ENCODE peak calls at places on chromosomes 5 and 9, in nine cellular contexts. One of them, this sample, is unnamed.

GRCh38 chr5:134111741-134112647 is 2.5 kb upstream of the TCF7 start:
- DNase-seq in LNCaP clone FGC: no peak
- DNase-seq in left lung: no peak
- DNase-seq in HCT116: no peak
- DNase-seq in IMR-90: peak; percentile 62
- DNase-seq in AG04450: no peak
- DNase-seq in A549: no peak
- DNase-seq in gastrocnemius medialis: no peak
- DNase-seq in foreskin fibroblast: peak; percentile 38
- DNase-seq in this sample: no peak

GRCh38 chr5:78720234-78720985 is 71.8 kb upstream of the LHFPL2 start:
- DNase-seq in LNCaP clone FGC: peak; percentile 68
- DNase-seq in left lung: peak; percentile 66
- DNase-seq in HCT116: no peak
- DNase-seq in IMR-90: no peak
- DNase-seq in AG04450: no peak
- DNase-seq in A549: no peak
- DNase-seq in gastrocnemius medialis: no peak
- DNase-seq in foreskin fibroblast: no peak
- DNase-seq in this sample: no peak

GRCh38 chr9:21455320-21455719 is 15.1 kb downstream of the IFNA1 start:
- DNase-seq in LNCaP clone FGC: peak; percentile 10
- DNase-seq in left lung: no peak
- DNase-seq in HCT116: peak; percentile 23
- DNase-seq in IMR-90: peak; percentile 25
- DNase-seq in AG04450: no peak
- DNase-seq in A549: peak; percentile 48
- DNase-seq in gastrocnemius medialis: no peak
- DNase-seq in foreskin fibroblast: no peak
- DNase-seq in this sample: no peak

GRCh38 chr5:132060501-132061161 is at the start of gene IL3:
- DNase-seq in LNCaP clone FGC: no peak
- DNase-seq in left lung: peak; percentile 21
- DNase-seq in HCT116: no peak
- DNase-seq in IMR-90: no peak
- DNase-seq in AG04450: no peak
- DNase-seq in A549: no peak
- DNase-seq in gastrocnemius medialis: no peak
- DNase-seq in foreskin fibroblast: no peak
- DNase-seq in this sample: no peak

GRCh38 chr9:68619056-68619455 is 78.4 kb upstream of the TMEM252 start:
- DNase-seq in LNCaP clone FGC: no peak
- DNase-seq in left lung: no peak
- DNase-seq in HCT116: no peak
- DNase-seq in IMR-90: no peak
- DNase-seq in AG04450: no peak
- DNase-seq in A549: no peak
- DNase-seq in gastrocnemius medialis: no peak
- DNase-seq in foreskin fibroblast: no peak
- DNase-seq in this sample: no peak

GRCh38 chr5:110115485-110115884 is 425.8 kb downstream of the MAN2A1 start:
- DNase-seq in LNCaP clone FGC: no peak
- DNase-seq in left lung: no peak
- DNase-seq in HCT116: no peak
- DNase-seq in IMR-90: no peak
- DNase-seq in AG04450: no peak
- DNase-seq in A549: no peak
- DNase-seq in gastrocnemius medialis: no peak
- DNase-seq in foreskin fibroblast: no peak
- DNase-seq in this sample: no peak

GRCh38 chr5:149679876-149680809 is 50.0 kb upstream of the PPARGC1B start:
- DNase-seq in LNCaP clone FGC: no peak
- DNase-seq in left lung: no peak
- DNase-seq in HCT116: no peak
- DNase-seq in IMR-90: no peak
- DNase-seq in AG04450: no peak
- DNase-seq in A549: no peak
- DNase-seq in gastrocnemius medialis: no peak
- DNase-seq in foreskin fibroblast: no peak
- DNase-seq in this sample: no peak

GRCh38 chr9:99666571-99666970 is 155.1 kb upstream of the NR4A3 start:
- DNase-seq in LNCaP clone FGC: no peak
- DNase-seq in left lung: no peak
- DNase-seq in HCT116: no peak
- DNase-seq in IMR-90: no peak
- DNase-seq in AG04450: no peak
- DNase-seq in A549: no peak
- DNase-seq in gastrocnemius medialis: no peak
- DNase-seq in foreskin fibroblast: no peak
- DNase-seq in this sample: no peak

GRCh38 chr5:75729321-75729720 is 12.1 kb upstream of the POC5 start:
- DNase-seq in LNCaP clone FGC: no peak
- DNase-seq in left lung: no peak
- DNase-seq in HCT116: no peak
- DNase-seq in IMR-90: no peak
- DNase-seq in AG04450: no peak
- DNase-seq in A549: no peak
- DNase-seq in gastrocnemius medialis: no peak
- DNase-seq in foreskin fibroblast: no peak
- DNase-seq in this sample: no peak

DNA sequence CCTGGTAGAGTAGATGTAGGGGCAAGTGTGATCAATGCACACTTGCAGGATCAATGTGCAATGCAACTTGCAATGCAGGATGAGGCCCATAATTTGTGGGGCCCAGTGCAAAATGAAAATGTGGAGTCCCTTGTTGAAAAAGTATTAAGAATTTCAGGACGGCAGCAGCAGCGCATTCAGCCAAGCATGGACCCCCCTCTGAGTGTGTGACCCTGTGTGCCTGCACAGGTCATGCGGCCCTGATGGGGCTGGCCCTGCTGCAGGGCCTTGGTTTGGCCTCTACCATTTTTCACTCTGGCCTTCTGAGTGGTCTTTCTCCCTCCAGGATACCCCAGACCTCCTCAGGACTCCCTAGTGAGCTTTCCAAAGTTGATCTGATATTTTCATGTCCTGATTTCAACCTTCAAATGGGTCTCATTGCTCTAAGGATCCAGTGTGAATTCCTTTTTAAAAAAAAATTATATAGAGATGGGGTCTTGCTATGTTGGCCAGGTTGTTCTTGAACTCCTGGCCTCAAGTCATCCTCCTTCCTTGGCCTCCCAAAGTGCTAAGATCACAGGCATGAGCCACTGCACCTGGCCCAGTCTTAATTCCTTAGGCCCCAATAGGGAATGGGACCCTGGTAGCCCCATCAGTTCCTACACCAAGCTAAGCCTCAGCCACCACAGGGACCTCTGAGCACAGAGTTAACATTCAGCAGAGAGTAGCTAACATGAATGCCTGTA is 4.3 kb downstream of the ERGIC1 start:
- DNase-seq in LNCaP clone FGC: no peak
- DNase-seq in left lung: no peak
- DNase-seq in HCT116: no peak
- DNase-seq in IMR-90: no peak
- DNase-seq in AG04450: no peak
- DNase-seq in A549: no peak
- DNase-seq in gastrocnemius medialis: no peak
- DNase-seq in foreskin fibroblast: no peak
- DNase-seq in this sample: no peak
- H3K4me3 ChIP-seq in LNCaP clone FGC: peak overlapping the region; percentile 38
- H3K4me3 ChIP-seq in left lung: no peak overlapping the region
- H3K4me3 ChIP-seq in HCT116: no peak overlapping the region
- H3K4me3 ChIP-seq in IMR-90: no peak overlapping the region
- H3K4me3 ChIP-seq in AG04450: no peak overlapping the region
- H3K4me3 ChIP-seq in A549: no peak overlapping the region
- H3K4me3 ChIP-seq in gastrocnemius medialis: no peak overlapping the region
- H3K4me3 ChIP-seq in foreskin fibroblast: no peak overlapping the region
- H3K4me3 ChIP-seq in this sample: no peak overlapping the region

GRCh38 chr5:69416699-69417098 is 1.8 kb downstream of the MARVELD2 start:
- DNase-seq in LNCaP clone FGC: no peak
- DNase-seq in left lung: no peak
- DNase-seq in HCT116: no peak
- DNase-seq in IMR-90: no peak
- DNase-seq in AG04450: no peak
- DNase-seq in A549: no peak
- DNase-seq in gastrocnemius medialis: no peak
- DNase-seq in foreskin fibroblast: no peak
- DNase-seq in this sample: no peak

GRCh38 chr5:69418559-69418958 is 3.6 kb downstream of the MARVELD2 start:
- DNase-seq in LNCaP clone FGC: no peak
- DNase-seq in left lung: no peak
- DNase-seq in HCT116: no peak
- DNase-seq in IMR-90: no peak
- DNase-seq in AG04450: no peak
- DNase-seq in A549: no peak
- DNase-seq in gastrocnemius medialis: no peak
- DNase-seq in foreskin fibroblast: no peak
- DNase-seq in this sample: no peak

GRCh38 chr5:69416180-69416579 is 1.3 kb downstream of the MARVELD2 start:
- DNase-seq in LNCaP clone FGC: no peak
- DNase-seq in left lung: no peak
- DNase-seq in HCT116: no peak
- DNase-seq in IMR-90: no peak
- DNase-seq in AG04450: no peak
- DNase-seq in A549: no peak
- DNase-seq in gastrocnemius medialis: no peak
- DNase-seq in foreskin fibroblast: no peak
- DNase-seq in this sample: no peak

GRCh38 chr5:69415584-69415958 is 655 bp downstream of the MARVELD2 start:
- DNase-seq in LNCaP clone FGC: no peak
- DNase-seq in left lung: no peak
- DNase-seq in HCT116: peak; percentile 7
- DNase-seq in IMR-90: no peak
- DNase-seq in AG04450: no peak
- DNase-seq in A549: no peak
- DNase-seq in gastrocnemius medialis: no peak
- DNase-seq in foreskin fibroblast: no peak
- DNase-seq in this sample: no peak

GRCh38 chr5:69414885-69415583 is at the start of gene MARVELD2:
- DNase-seq in LNCaP clone FGC: peak; percentile 79
- DNase-seq in left lung: peak; percentile 87
- DNase-seq in HCT116: peak; percentile 77
- DNase-seq in IMR-90: peak; percentile 6
- DNase-seq in AG04450: no peak
- DNase-seq in A549: peak; percentile 77
- DNase-seq in gastrocnemius medialis: no peak
- DNase-seq in foreskin fibroblast: peak; percentile 10
- DNase-seq in this sample: no peak
- TF ChIP-seq CTCF in LNCaP clone FGC: peak; percentile 84
- TF ChIP-seq CTCF in left lung: peak; percentile 38
- TF ChIP-seq CTCF in HCT116: peak; percentile 28
- TF ChIP-seq CTCF in IMR-90: peak; percentile 34
- TF ChIP-seq CTCF in AG04450: peak; percentile 33
- TF ChIP-seq CTCF in A549: peak; percentile 49
- TF ChIP-seq CTCF in gastrocnemius medialis: no peak
- TF ChIP-seq CTCF in foreskin fibroblast: peak; percentile 32
- TF ChIP-seq CTCF in this sample: peak; percentile 51

GRCh38 chr5:73418244-73418691 is 30.3 kb downstream of the FOXD1 start:
- DNase-seq in LNCaP clone FGC: no peak
- DNase-seq in left lung: no peak
- DNase-seq in HCT116: no peak
- DNase-seq in IMR-90: no peak
- DNase-seq in AG04450: no peak
- DNase-seq in A549: no peak
- DNase-seq in gastrocnemius medialis: no peak
- DNase-seq in foreskin fibroblast: no peak
- DNase-seq in this sample: no peak

GRCh38 chr5:73417307-73418035 is 31.1 kb downstream of the FOXD1 start:
- DNase-seq in LNCaP clone FGC: no peak
- DNase-seq in left lung: no peak
- DNase-seq in HCT116: no peak
- DNase-seq in IMR-90: peak; percentile 75
- DNase-seq in AG04450: no peak
- DNase-seq in A549: no peak
- DNase-seq in gastrocnemius medialis: no peak
- DNase-seq in foreskin fibroblast: no peak
- DNase-seq in this sample: no peak

GRCh38 chr5:73422164-73422563 is 26.4 kb downstream of the FOXD1 start:
- DNase-seq in LNCaP clone FGC: no peak
- DNase-seq in left lung: no peak
- DNase-seq in HCT116: no peak
- DNase-seq in IMR-90: no peak
- DNase-seq in AG04450: no peak
- DNase-seq in A549: no peak
- DNase-seq in gastrocnemius medialis: no peak
- DNase-seq in foreskin fibroblast: no peak
- DNase-seq in this sample: no peak

GRCh38 chr5:73415617-73416016 is 33.0 kb downstream of the FOXD1 start:
- DNase-seq in LNCaP clone FGC: no peak
- DNase-seq in left lung: no peak
- DNase-seq in HCT116: no peak
- DNase-seq in IMR-90: no peak
- DNase-seq in AG04450: no peak
- DNase-seq in A549: no peak
- DNase-seq in gastrocnemius medialis: no peak
- DNase-seq in foreskin fibroblast: no peak
- DNase-seq in this sample: no peak

DNA sequence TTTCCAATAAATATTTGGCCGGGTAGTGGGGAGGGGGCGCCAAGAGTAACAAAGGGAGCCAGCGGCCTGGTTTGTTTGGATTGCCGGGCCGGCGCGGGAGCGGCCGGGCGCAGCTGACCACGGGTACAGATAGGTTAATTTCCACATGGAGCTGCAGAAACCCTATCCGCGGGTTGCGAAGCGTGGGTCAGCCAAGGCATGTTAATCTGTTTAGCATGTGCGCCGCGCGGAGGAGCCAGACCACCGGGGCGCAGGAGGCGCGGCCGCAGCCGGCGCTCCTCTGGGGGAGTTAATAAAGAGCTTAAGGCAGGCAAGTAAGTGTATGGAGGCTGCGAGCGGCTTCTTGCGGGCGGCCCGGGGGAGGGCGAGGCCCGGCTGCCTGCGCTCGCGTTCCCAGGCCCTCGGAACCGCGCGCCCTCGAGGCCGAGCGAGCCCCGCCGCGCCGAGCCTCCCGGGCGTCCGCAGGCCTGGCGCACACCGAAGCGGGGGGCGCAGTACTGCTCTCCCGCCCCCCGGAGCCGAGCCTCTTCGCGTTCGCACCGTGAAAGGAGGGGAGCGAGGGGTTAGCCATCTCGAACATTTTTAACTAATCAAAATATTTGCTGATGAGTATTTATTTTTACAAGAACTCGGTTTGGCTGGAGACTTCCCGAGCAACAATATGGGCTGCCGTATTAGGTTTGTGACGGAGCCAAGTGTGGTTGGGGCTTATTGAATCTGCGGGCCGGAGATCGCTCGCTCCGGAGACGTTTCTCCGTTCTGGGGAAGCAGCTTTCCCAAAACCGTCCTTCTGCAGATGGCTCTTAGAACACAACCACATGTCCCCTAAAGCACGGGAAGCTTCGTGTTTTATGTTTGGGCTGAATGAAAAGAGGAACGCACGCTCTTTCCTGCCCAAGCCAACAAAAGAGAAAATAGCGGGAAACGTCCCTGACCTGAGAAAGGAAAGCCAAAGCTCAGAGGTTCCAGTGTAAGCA is 28.9 kb downstream of the FOXD1 start:
- DNase-seq in LNCaP clone FGC: no peak
- DNase-seq in left lung: no peak
- DNase-seq in HCT116: no peak
- DNase-seq in IMR-90: peak; percentile 86
- DNase-seq in AG04450: peak; percentile 69
- DNase-seq in A549: no peak
- DNase-seq in gastrocnemius medialis: no peak
- DNase-seq in foreskin fibroblast: peak; percentile 67
- DNase-seq in this sample: no peak
- H3K4me3 ChIP-seq in LNCaP clone FGC: no peak overlapping the region
- H3K4me3 ChIP-seq in left lung: no peak overlapping the region
- H3K4me3 ChIP-seq in HCT116: no peak overlapping the region
- H3K4me3 ChIP-seq in IMR-90: peak overlapping the region; percentile 13
- H3K4me3 ChIP-seq in AG04450: peak overlapping the region; percentile 43
- H3K4me3 ChIP-seq in A549: no peak overlapping the region
- H3K4me3 ChIP-seq in gastrocnemius medialis: peak overlapping the region; percentile 40
- H3K4me3 ChIP-seq in foreskin fibroblast: peak overlapping the region; percentile 37
- H3K4me3 ChIP-seq in this sample: peak overlapping the region; percentile 30

GRCh38 chr5:77492653-77493000 is 511 bp upstream of the WDR41 start:
- DNase-seq in LNCaP clone FGC: no peak
- DNase-seq in left lung: no peak
- DNase-seq in HCT116: no peak
- DNase-seq in IMR-90: no peak
- DNase-seq in AG04450: no peak
- DNase-seq in A549: no peak
- DNase-seq in gastrocnemius medialis: no peak
- DNase-seq in foreskin fibroblast: no peak
- DNase-seq in this sample: no peak
- TF ChIP-seq CTCF in LNCaP clone FGC: no peak
- TF ChIP-seq CTCF in left lung: no peak
- TF ChIP-seq CTCF in HCT116: no peak
- TF ChIP-seq CTCF in IMR-90: no peak
- TF ChIP-seq CTCF in AG04450: no peak
- TF ChIP-seq CTCF in A549: no peak
- TF ChIP-seq CTCF in gastrocnemius medialis: no peak
- TF ChIP-seq CTCF in foreskin fibroblast: no peak
- TF ChIP-seq CTCF in this sample: no peak

This sample was measured in AG09309.